ENCODE peak calls at places on chromosomes 6 and 20, in four cellular contexts. X is CD4-positive, alpha-beta T cell; S is stromal cell of bone marrow; O is NCI-H774. F is an unnamed sample.

GRCh38 chr6:7725849-7726415 is at the start of gene BMP6:
- DNase-seq in X (peak), S (peak), O (peak), F (peak)

GRCh38 chr6:81938014-81938761 is 185.7 kb upstream of the TENT5A start:
- DNase-seq in X (no peak), S (peak), O (no peak), F (no peak)

GRCh38 chr6:22828179-22829062 is 259.1 kb downstream of the HDGFL1 start:
- DNase-seq in X (no peak), S (peak), O (peak), F (no peak)

GRCh38 chr6:163232015-163232523 is 182.4 kb upstream of the QKI start:
- DNase-seq in X (no peak), S (no peak), O (no peak), F (no peak)

GRCh38 chr6:77180367-77180766 is 282.9 kb downstream of the HTR1B start:
- DNase-seq in X (no peak), S (no peak), O (no peak), F (no peak)

GRCh38 chr20:6152777-6153176 is 29.9 kb upstream of the FERMT1 start:
- DNase-seq in X (no peak), S (no peak), O (no peak), F (no peak)

GRCh38 chr6:90729057-90729456 is 142.2 kb upstream of the MAP3K7 start:
- DNase-seq in X (no peak), S (no peak), O (no peak), F (no peak)

GRCh38 chr6:164377348-164377747 is 932.1 kb downstream of the C6orf118 start:
- DNase-seq in X (no peak), S (no peak), O (no peak), F (no peak)

GRCh38 chr6:137829641-137830083 is 37.4 kb upstream of the TNFAIP3 start:
- DNase-seq in X (no peak), S (no peak), O (no peak), F (no peak)

GRCh38 chr6:170177383-170178265 is 113.3 kb downstream of the DLL1 start:
- DNase-seq in X (no peak), S (no peak), O (peak), F (no peak)

GRCh38 chr6:47103931-47104330 is 61.8 kb upstream of the ADGRF1 start:
- DNase-seq in X (no peak), S (no peak), O (no peak), F (no peak)

GRCh38 chr6:52640170-52640569 is 30.7 kb upstream of the TMEM14A start:
- DNase-seq in X (no peak), S (no peak), O (peak), F (no peak)

GRCh38 chr6:21744321-21744720 is 150.8 kb downstream of the SOX4 start:
- DNase-seq in X (no peak), S (no peak), O (no peak), F (no peak)

GRCh38 chr6:63806573-63806913 is 170.9 kb downstream of the PHF3 start:
- DNase-seq in X (no peak), S (no peak), O (no peak), F (no peak)

GRCh38 chr6:112877134-112878100 is 530.3 kb downstream of the RFPL4B start:
- DNase-seq in X (no peak), S (peak), O (no peak), F (no peak)

GRCh38 chr20:46936415-46937139 is 41.9 kb downstream of the EYA2 start:
- DNase-seq in X (no peak), S (no peak), O (no peak), F (no peak)

GRCh38 chr6:90101403-90101802 is 195.2 kb downstream of the BACH2 start:
- DNase-seq in X (no peak), S (no peak), O (no peak), F (no peak)

GRCh38 chr6:99330159-99330558 is 19.3 kb downstream of the FAXC start:
- DNase-seq in X (peak), S (peak), O (peak), F (peak)

GRCh38 chr20:42987376-42988114 is 202.2 kb downstream of the PTPRT start:
- DNase-seq in X (no peak), S (no peak), O (no peak), F (no peak)

GRCh38 chr6:43242908-43243648 is at the start of gene TTBK1:
- DNase-seq in X (no peak), S (no peak), O (no peak), F (no peak)

GRCh38 chr20:54070187-54070987 is at the start of gene BCAS1:
- DNase-seq in X (no peak), S (no peak), O (no peak), F (no peak)

GRCh38 chr20:50229156-50229605 is 38.6 kb downstream of the CEBPB start:
- DNase-seq in X (no peak), S (no peak), O (no peak), F (no peak)

GRCh38 chr6:35392111-35392702 is 49.8 kb downstream of the PPARD start:
- DNase-seq in X (no peak), S (no peak), O (peak), F (no peak)

GRCh38 chr6:93784794-93785757 is 365.7 kb upstream of the EPHA7 start:
- DNase-seq in X (no peak), S (peak), O (no peak), F (no peak)

GRCh38 chr20:40481337-40481736 is 207.7 kb downstream of the MAFB start:
- DNase-seq in X (no peak), S (no peak), O (no peak), F (no peak)

GRCh38 chr20:38152175-38153010 is 12.7 kb downstream of the TGM2 start:
- DNase-seq in X (no peak), S (peak), O (no peak), F (no peak)

GRCh38 chr20:18728165-18728866 is 85.3 kb upstream of the SCP2D1 start:
- DNase-seq in X (no peak), S (no peak), O (no peak), F (no peak)

GRCh38 chr20:35269055-35269781 is 8.7 kb downstream of the MMP24OS start:
- DNase-seq in X (peak), S (peak), O (no peak), F (peak)